ENCODE peak calls at places on chromosomes 13 and 19, in five cellular contexts. H is HCT116; E is aorta; C is CD4-positive, CD25-positive, alpha-beta regulatory T cell; K is mucosa of descending colon. Z is an unnamed sample.

GRCh38 chr13:95100525-95101121 is 200.6 kb downstream of the ABCC4 start:
- DNase-seq in H (no peak), E (no peak), C (no peak), K (no peak), Z (no peak)

GRCh38 chr13:29472317-29472961 is 123.0 kb downstream of the SLC7A1 start:
- DNase-seq in H (peak; percentile 63), E (peak; percentile 62), C (peak; percentile 9), K (no peak), Z (no peak)

GRCh38 chr19:17197666-17198065 is 17.5 kb upstream of the USE1 start:
- DNase-seq in H (no peak), E (no peak), C (no peak), K (no peak), Z (no peak)

GRCh38 chr19:18850560-18851375 is 19.0 kb downstream of the UPF1 start:
- DNase-seq in H (no peak), E (no peak), C (no peak), K (no peak), Z (no peak)

GRCh38 chr19:8255426-8256125 is 46.4 kb downstream of the CERS4 start:
- DNase-seq in H (no peak), E (no peak), C (no peak), K (no peak), Z (no peak)

GRCh38 chr13:95552208-95552538 is 347 bp upstream of the CLDN10 start:
- DNase-seq in H (no peak), E (no peak), C (no peak), K (no peak), Z (no peak)

GRCh38 chr19:16301999-16302694 is 22.5 kb upstream of the KLF2 start:
- DNase-seq in H (peak; percentile 59), E (peak; percentile 64), C (no peak), K (no peak), Z (no peak)

GRCh38 chr19:55913643-55914268 is 18.4 kb downstream of the NLRP13 start:
- DNase-seq in H (peak; percentile 13), E (no peak), C (no peak), K (no peak), Z (no peak)

GRCh38 chr19:19575411-19575810 is 37.3 kb downstream of the CILP2 start:
- DNase-seq in H (no peak), E (no peak), C (no peak), K (no peak), Z (no peak)

GRCh38 chr19:33214621-33215020 is 11.0 kb downstream of the SLC7A10 start:
- DNase-seq in H (no peak), E (no peak), C (no peak), K (no peak), Z (no peak)

GRCh38 chr13:112700291-112701060 is 10.6 kb downstream of the ATP11A start:
- DNase-seq in H (no peak), E (no peak), C (no peak), K (no peak), Z (no peak)

GRCh38 chr19:55693336-55693974 is 18.4 kb downstream of the EPN1 start:
- DNase-seq in H (no peak), E (no peak), C (no peak), K (no peak), Z (peak; percentile 39)

GRCh38 chr13:30798776-30799625 is 63.7 kb downstream of the ALOX5AP start:
- DNase-seq in H (no peak), E (no peak), C (no peak), K (no peak), Z (no peak)

DNA sequence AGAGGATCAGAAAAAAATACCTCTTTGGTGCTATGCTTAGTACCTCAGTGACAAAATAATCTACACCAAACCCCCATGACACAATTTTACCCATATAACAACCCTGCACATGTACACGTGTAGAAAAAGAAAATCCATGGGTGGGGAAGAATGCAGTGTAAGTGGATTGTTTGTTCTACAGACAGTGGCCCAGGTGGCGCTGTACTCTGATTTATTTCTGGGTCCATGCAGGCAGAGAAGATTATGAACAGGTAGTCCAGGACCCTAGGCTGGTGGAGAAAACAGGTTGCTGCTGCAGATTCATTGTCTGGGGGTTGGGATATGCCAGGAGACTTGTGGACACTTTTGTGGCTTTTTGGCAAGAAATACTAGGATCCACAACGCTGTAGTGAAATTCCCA is 9.1 kb downstream of the ZNF100 start:
- DNase-seq in H (no peak), E (no peak), C (no peak), K (no peak), Z (no peak)
- H3K36me3 ChIP-seq in H (peaks cover 4% of the 10 kb centered on the region), E (peaks cover 2% of the 10 kb centered on the region), C (peaks cover 57% of the 10 kb centered on the region), K (no peaks in the 10 kb centered on the region), Z (peaks cover 66% of the 10 kb centered on the region)

DNA sequence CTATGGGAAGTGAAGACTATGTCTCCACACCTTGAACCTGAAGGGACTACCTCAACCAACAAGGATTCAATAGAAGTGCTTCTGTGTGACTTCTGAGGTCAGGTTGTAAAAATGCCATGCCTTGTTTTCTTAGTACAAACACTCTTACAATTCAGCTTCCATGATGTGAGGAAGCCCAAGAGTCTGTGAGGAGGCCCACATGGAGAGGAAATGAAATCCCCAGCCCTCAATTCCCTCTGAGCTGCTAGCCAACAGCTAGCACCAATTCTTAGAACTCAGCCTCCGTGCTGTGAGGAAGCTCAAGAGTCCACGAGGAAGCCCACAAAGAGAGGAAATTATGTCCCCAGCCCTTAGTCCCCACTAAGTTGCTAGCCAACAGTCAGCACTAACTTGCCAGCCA is 12.6 kb upstream of the LMTK3 start:
- DNase-seq in H (no peak), E (no peak), C (no peak), K (no peak), Z (no peak)
- H3K4me1 ChIP-seq in H (peaks cover 10% of the 10 kb centered on the region), E (no peaks in the 10 kb centered on the region), C (no peaks in the 10 kb centered on the region), K (no peaks in the 10 kb centered on the region), Z (no peaks in the 10 kb centered on the region)

GRCh38 chr13:110242615-110243014 is 64.3 kb downstream of the COL4A1 start:
- DNase-seq in H (no peak), E (no peak), C (no peak), K (no peak), Z (no peak)
- H3K36me3 ChIP-seq in H (no peaks in the 10 kb centered on the region), E (no peaks in the 10 kb centered on the region), C (no peaks in the 10 kb centered on the region), K (no peaks in the 10 kb centered on the region), Z (peaks cover 8% of the 10 kb centered on the region)

GRCh38 chr19:30355586-30355985 is 16.6 kb upstream of the ZNF536 start:
- DNase-seq in H (no peak), E (no peak), C (no peak), K (no peak), Z (no peak)
- H3K4me1 ChIP-seq in H (no peaks in the 10 kb centered on the region), E (no peaks in the 10 kb centered on the region), C (no peaks in the 10 kb centered on the region), K (no peaks in the 10 kb centered on the region), Z (no peaks in the 10 kb centered on the region)

DNA sequence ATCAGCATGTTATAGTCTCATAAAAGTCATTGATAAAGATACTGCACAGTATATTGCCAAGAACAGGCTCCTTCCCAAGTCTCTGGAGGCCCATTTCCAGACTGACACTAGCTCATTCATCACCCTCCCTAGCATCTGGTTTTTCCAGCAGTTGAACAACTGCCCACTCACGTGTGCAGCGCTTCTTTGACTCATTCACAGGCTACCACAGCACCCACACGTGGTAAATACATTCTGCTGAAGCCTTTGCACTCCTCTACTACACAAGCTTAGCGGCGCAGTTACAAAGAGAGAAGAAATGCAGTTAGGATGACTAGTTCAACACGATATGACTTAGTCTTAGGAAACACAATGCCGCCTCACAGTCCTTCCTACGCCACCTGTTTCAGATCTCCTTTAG is 87.7 kb downstream of the DOCK9 start:
- DNase-seq in H (no peak), E (no peak), C (no peak), K (no peak), Z (no peak)
- H3K36me3 ChIP-seq in H (no peaks in the 10 kb centered on the region), E (no peaks in the 10 kb centered on the region), C (peaks cover 26% of the 10 kb centered on the region), K (no peaks in the 10 kb centered on the region), Z (peaks cover 57% of the 10 kb centered on the region)

DNA sequence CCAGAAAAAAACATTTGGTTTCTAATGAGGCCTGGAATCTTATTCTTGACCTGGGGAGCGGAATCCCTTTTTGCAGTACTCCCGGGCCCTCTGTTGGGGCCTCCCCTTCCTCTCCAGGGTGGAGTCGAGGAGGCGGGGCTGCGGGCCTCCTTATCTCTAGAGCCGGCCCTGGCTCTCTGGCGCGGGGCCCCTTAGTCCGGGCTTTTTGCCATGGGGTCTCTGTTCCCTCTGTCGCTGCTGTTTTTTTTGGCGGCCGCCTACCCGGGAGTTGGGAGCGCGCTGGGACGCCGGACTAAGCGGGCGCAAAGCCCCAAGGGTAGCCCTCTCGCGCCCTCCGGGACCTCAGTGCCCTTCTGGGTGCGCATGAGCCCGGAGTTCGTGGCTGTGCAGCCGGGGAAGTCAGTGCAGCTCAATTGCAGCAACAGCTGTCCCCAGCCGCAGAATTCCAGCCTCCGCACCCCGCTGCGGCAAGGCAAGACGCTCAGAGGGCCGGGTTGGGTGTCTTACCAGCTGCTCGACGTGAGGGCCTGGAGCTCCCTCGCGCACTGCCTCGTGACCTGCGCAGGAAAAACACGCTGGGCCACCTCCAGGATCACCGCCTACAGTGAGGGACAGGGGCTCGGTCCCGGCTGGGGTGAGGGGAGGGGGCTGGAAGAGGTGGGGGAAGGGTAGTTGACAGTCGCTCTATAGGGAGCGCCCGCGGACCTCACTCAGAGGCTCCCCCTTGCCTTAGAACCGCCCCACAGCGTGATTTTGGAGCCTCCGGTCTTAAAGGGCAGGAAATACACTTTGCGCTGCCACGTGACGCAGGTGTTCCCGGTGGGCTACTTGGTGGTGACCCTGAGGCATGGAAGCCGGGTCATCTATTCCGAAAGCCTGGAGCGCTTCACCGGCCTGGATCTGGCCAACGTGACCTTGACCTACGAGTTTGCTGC is at the start of gene ICAM4:
- DNase-seq in H (no peak), E (peak; percentile 81), C (no peak), K (peak; percentile 73), Z (peak; percentile 88)
- H3K4me1 ChIP-seq in H (peaks cover 17% of the 10 kb centered on the region), E (no peaks in the 10 kb centered on the region), C (peaks cover 58% of the 10 kb centered on the region), K (peaks cover 42% of the 10 kb centered on the region), Z (peaks cover 87% of the 10 kb centered on the region)

GRCh38 chr19:40321566-40322270 is 26.5 kb downstream of the C19orf47 start:
- DNase-seq in H (no peak), E (no peak), C (no peak), K (no peak), Z (no peak)
- H3K36me3 ChIP-seq in H (peaks cover 23% of the 10 kb centered on the region), E (peaks cover 7% of the 10 kb centered on the region), C (peaks cover 51% of the 10 kb centered on the region), K (no peaks in the 10 kb centered on the region), Z (peaks cover 74% of the 10 kb centered on the region)

DNA sequence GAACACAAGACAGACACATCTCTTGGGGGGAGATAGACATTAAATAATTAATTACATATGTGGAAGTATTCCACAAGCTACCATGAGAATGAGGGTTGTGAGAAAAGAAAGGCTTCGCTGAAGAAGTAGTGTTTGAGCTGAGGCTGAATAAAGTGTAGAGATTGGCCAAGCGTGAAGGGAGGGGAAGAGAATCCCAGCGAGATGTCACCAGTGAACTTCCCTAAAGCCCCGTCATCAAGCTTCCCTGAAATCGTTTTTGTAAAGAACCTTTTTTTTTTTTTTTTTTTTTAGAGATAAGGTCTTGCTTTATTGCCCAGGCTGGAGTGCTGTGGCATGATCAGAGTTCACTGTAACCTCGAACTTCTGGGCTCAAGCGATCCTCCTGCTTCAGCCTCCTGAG is 235.2 kb downstream of the KCNRG start:
- DNase-seq in H (no peak), E (no peak), C (no peak), K (no peak), Z (no peak)
- H3K4me1 ChIP-seq in H (peaks cover 4% of the 10 kb centered on the region), E (no peaks in the 10 kb centered on the region), C (peaks cover 17% of the 10 kb centered on the region), K (no peaks in the 10 kb centered on the region), Z (no peaks in the 10 kb centered on the region)

GRCh38 chr19:45405435-45406164 is 731 bp upstream of the PPP1R13L start:
- DNase-seq in H (peak; percentile 92), E (peak; percentile 95), C (peak; percentile 83), K (peak; percentile 93), Z (peak; percentile 92)
- H3K36me3 ChIP-seq in H (no peaks in the 10 kb centered on the region), E (no peaks in the 10 kb centered on the region), C (no peaks in the 10 kb centered on the region), K (no peaks in the 10 kb centered on the region), Z (no peaks in the 10 kb centered on the region)

GRCh38 chr19:49497790-49498106 is 1.5 kb downstream of the RPS11 start:
- DNase-seq in H (no peak), E (no peak), C (no peak), K (no peak), Z (no peak)
- H3K4me1 ChIP-seq in H (peaks cover 13% of the 10 kb centered on the region), E (no peaks in the 10 kb centered on the region), C (peaks cover 61% of the 10 kb centered on the region), K (peaks cover 34% of the 10 kb centered on the region), Z (peaks cover 43% of the 10 kb centered on the region)